ENCODE peak calls at places on chromosomes 3 and 15, in eight cellular contexts. Z, W, K, T, A, O, I and U are unnamed samples. For H3K9me3, the result is how much of the 10 kb centered on the place peaks cover.

GRCh38 chr3:55128201-55128870 is 200.5 kb upstream of the LRTM1 start:
- DNase-seq in Z (no peak), W (no peak), K (no peak), T (peak), A (no peak), O (no peak), I (no peak), U (no peak)

GRCh38 chr3:135007622-135008021 is 212.6 kb downstream of the EPHB1 start:
- DNase-seq in Z (no peak), W (no peak), K (peak), T (no peak), A (no peak), O (no peak), I (no peak), U (no peak)

GRCh38 chr3:60086811-60087210 is 1037.0 kb upstream of the CFAP20DC start:
- DNase-seq in Z (no peak), W (no peak), K (no peak), T (peak), A (no peak), O (no peak), I (no peak), U (no peak)

GRCh38 chr3:66473637-66474036 is 27.2 kb downstream of the LRIG1 start:
- DNase-seq in Z (no peak), W (no peak), K (peak), T (peak), A (no peak), O (no peak), I (no peak), U (no peak)

GRCh38 chr3:159806412-159806811 is 182.2 kb upstream of the IL12A start:
- DNase-seq in Z (no peak), W (no peak), K (no peak), T (peak), A (no peak), O (no peak), I (peak), U (no peak)

GRCh38 chr15:92277776-92278175 is 115.9 kb upstream of the ST8SIA2 start:
- DNase-seq in Z (no peak), W (no peak), K (peak), T (no peak), A (no peak), O (no peak), I (no peak), U (no peak)

GRCh38 chr3:143287403-143287802 is 167.8 kb downstream of the CHST2 start:
- DNase-seq in Z (no peak), W (no peak), K (no peak), T (no peak), A (no peak), O (no peak), I (no peak), U (no peak)

GRCh38 chr15:47609693-47610092 is 107.6 kb upstream of the SEMA6D start:
- DNase-seq in Z (no peak), W (no peak), K (no peak), T (no peak), A (no peak), O (no peak), I (no peak), U (no peak)

GRCh38 chr3:23791678-23792077 is 14.1 kb upstream of the UBE2E1 start:
- DNase-seq in Z (no peak), W (no peak), K (no peak), T (no peak), A (no peak), O (no peak), I (no peak), U (no peak)

GRCh38 chr15:84599906-84600305 is 903 bp upstream of the ZSCAN2 start:
- DNase-seq in Z (no peak), W (no peak), K (no peak), T (no peak), A (no peak), O (no peak), I (no peak), U (no peak)

GRCh38 chr3:64908292-64908691 is 220.5 kb upstream of the ADAMTS9 start:
- DNase-seq in Z (no peak), W (no peak), K (peak), T (peak), A (no peak), O (no peak), I (no peak), U (no peak)

GRCh38 chr3:129739613-129740012 is 133.1 kb upstream of the PLXND1 start:
- DNase-seq in Z (no peak), W (no peak), K (no peak), T (no peak), A (no peak), O (no peak), I (no peak), U (no peak)

GRCh38 chr3:32821686-32822296 is 4.0 kb downstream of the TRIM71 start:
- DNase-seq in Z (no peak), W (no peak), K (peak), T (no peak), A (no peak), O (no peak), I (peak), U (no peak)

DNA sequence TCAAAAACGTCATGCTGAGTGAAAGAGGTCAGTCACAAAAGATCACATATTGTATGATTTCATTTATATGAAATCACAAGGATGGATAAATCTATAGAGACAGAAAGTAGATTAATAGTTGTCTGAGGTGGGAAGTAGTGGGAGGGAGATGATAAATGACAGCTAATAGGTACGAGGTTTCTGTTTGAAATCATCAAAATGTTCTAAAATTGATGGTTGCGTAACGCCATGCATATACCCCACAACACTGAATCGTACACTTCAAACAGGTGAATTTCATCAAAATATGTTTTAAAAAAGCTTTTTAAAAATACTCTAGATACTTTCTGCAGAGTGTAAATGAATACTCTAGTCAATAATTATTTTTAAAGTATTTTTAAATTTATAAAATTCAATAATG is 303.0 kb upstream of the STAC start:
- DNase-seq in Z (no peak), W (no peak), K (no peak), T (no peak), A (no peak), O (no peak), I (no peak), U (no peak)
- H3K9me3 ChIP-seq in Z (under half), W (under half), K (under half), T (under half), A (under half), O (under half), I (under half), U (under half)

DNA sequence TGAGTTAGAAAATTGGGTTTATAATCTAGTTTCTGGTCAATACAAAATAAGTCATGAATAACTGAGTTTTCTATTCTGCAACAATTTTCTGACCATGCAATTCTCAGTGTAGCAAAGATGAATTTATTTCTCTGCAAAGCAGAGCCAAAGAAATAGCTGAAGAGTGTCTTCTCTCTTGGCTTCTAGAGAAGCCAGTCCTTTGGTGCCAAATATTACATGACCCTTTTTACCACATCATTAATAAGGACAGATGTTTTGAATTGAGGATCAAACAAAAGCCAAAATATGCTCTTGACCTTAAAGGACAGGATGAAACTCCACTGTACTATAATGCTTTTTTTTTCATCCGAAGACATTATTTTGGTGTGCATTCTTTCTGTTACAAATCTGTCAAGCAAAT is 40.2 kb upstream of the OSTN start:
- DNase-seq in Z (no peak), W (no peak), K (no peak), T (no peak), A (no peak), O (no peak), I (no peak), U (no peak)
- H3K9me3 ChIP-seq in Z (under half), W (under half), K (under half), T (under half), A (under half), O (under half), I (under half), U (under half)

GRCh38 chr3:13706451-13706850 is 157.5 kb downstream of the FBLN2 start:
- DNase-seq in Z (no peak), W (no peak), K (no peak), T (no peak), A (no peak), O (peak), I (no peak), U (no peak)

GRCh38 chr3:13705702-13706280 is 156.9 kb downstream of the FBLN2 start:
- DNase-seq in Z (no peak), W (no peak), K (no peak), T (no peak), A (no peak), O (peak), I (no peak), U (no peak)

GRCh38 chr3:13708301-13708700 is 159.4 kb downstream of the FBLN2 start:
- DNase-seq in Z (no peak), W (no peak), K (no peak), T (no peak), A (no peak), O (peak), I (no peak), U (no peak)

GRCh38 chr3:13707456-13707855 is 158.5 kb downstream of the FBLN2 start:
- DNase-seq in Z (no peak), W (no peak), K (no peak), T (no peak), A (no peak), O (peak), I (no peak), U (no peak)

GRCh38 chr3:13706886-13707285 is 158.0 kb downstream of the FBLN2 start:
- DNase-seq in Z (no peak), W (no peak), K (no peak), T (no peak), A (no peak), O (peak), I (no peak), U (no peak)
- H3K9me3 ChIP-seq in Z (half or more), W (under half), K (under half), T (under half), A (under half), O (under half), I (under half), U (under half)

GRCh38 chr3:197613187-197613586 is 57.4 kb upstream of the BDH1 start:
- DNase-seq in Z (no peak), W (no peak), K (no peak), T (no peak), A (no peak), O (no peak), I (no peak), U (peak)
- H3K9me3 ChIP-seq in Z (under half), W (under half), K (under half), T (under half), A (under half), O (under half), I (under half), U (under half)

GRCh38 chr3:51471775-51472652 is 27.8 kb downstream of the DCAF1 start:
- DNase-seq in Z (no peak), W (no peak), K (no peak), T (no peak), A (no peak), O (no peak), I (no peak), U (no peak)
- H3K9me3 ChIP-seq in Z (under half), W (under half), K (under half), T (under half), A (under half), O (under half), I (under half), U (under half)

GRCh38 chr15:27885226-27885625 is 213.9 kb downstream of the OCA2 start:
- DNase-seq in Z (no peak), W (no peak), K (no peak), T (no peak), A (no peak), O (no peak), I (no peak), U (no peak)

GRCh38 chr15:27884726-27885125 is 214.4 kb downstream of the OCA2 start:
- DNase-seq in Z (no peak), W (no peak), K (no peak), T (no peak), A (no peak), O (no peak), I (no peak), U (no peak)

GRCh38 chr15:27894645-27895044 is 204.5 kb downstream of the OCA2 start:
- DNase-seq in Z (no peak), W (no peak), K (no peak), T (no peak), A (no peak), O (no peak), I (no peak), U (no peak)

DNA sequence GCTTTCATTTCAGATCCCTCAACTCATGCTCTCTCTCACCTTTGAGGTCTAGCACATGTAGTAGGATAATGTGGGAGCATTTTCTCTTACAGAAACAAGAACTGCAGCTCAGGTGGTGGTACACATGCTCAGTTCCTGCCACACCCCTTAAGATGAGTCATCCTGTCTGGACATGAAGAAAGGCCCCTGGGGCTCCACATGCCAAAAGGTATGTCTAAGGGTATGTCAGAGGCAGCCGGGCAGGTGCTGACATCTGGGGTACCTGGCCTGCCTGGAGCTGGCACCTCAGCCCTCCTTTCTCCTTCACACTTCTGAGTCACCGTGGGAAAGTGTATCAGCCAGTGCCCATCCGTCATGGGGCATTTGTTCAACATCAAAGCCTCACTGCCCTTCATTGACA is 209.9 kb downstream of the OCA2 start:
- DNase-seq in Z (no peak), W (no peak), K (no peak), T (no peak), A (no peak), O (no peak), I (no peak), U (no peak)
- H3K9me3 ChIP-seq in Z (half or more), W (under half), K (under half), T (under half), A (under half), O (under half), I (under half), U (under half)